ENCODE peak calls at places on chromosomes 11 and 22, in four cellular contexts. One of them, this sample, is unnamed. For H3K27me3, the result is how much of the 10 kb centered on the place peaks cover.

GRCh38 chr22:37331034-37331428 is 48.7 kb downstream of the CYTH4 start:
- DNase-seq in breast epithelium: no peak
- DNase-seq in heart right ventricle: no peak
- DNase-seq in cardiac muscle cell: peak
- DNase-seq in this sample: no peak

GRCh38 chr11:62702241-62702640 is 5.0 kb downstream of the BSCL2 start:
- DNase-seq in breast epithelium: no peak
- DNase-seq in heart right ventricle: no peak
- DNase-seq in cardiac muscle cell: no peak
- DNase-seq in this sample: no peak

GRCh38 chr11:2298795-2299747 is 2.6 kb downstream of the C11orf21 start:
- DNase-seq in breast epithelium: peak
- DNase-seq in heart right ventricle: no peak
- DNase-seq in cardiac muscle cell: peak
- DNase-seq in this sample: no peak

GRCh38 chr22:27732841-27733240 is 68.7 kb downstream of the MN1 start:
- DNase-seq in breast epithelium: no peak
- DNase-seq in heart right ventricle: no peak
- DNase-seq in cardiac muscle cell: no peak
- DNase-seq in this sample: no peak

GRCh38 chr11:24509114-24509513 is 12.3 kb downstream of the LUZP2 start:
- DNase-seq in breast epithelium: no peak
- DNase-seq in heart right ventricle: no peak
- DNase-seq in cardiac muscle cell: peak
- DNase-seq in this sample: no peak

GRCh38 chr11:70394211-70394950 is 3.9 kb upstream of the CTTN start:
- DNase-seq in breast epithelium: no peak
- DNase-seq in heart right ventricle: no peak
- DNase-seq in cardiac muscle cell: no peak
- DNase-seq in this sample: no peak

GRCh38 chr11:108286369-108286768 is 63.5 kb downstream of the ATM start:
- DNase-seq in breast epithelium: no peak
- DNase-seq in heart right ventricle: no peak
- DNase-seq in cardiac muscle cell: no peak
- DNase-seq in this sample: no peak

GRCh38 chr11:93267383-93267782 is 63.2 kb upstream of the DEUP1 start:
- DNase-seq in breast epithelium: no peak
- DNase-seq in heart right ventricle: no peak
- DNase-seq in cardiac muscle cell: no peak
- DNase-seq in this sample: no peak

GRCh38 chr11:47592970-47593369 is 1.2 kb downstream of the C1QTNF4 start:
- DNase-seq in breast epithelium: no peak
- DNase-seq in heart right ventricle: no peak
- DNase-seq in cardiac muscle cell: no peak
- DNase-seq in this sample: no peak

GRCh38 chr22:40181323-40181722 is 3.6 kb downstream of the TNRC6B start:
- DNase-seq in breast epithelium: no peak
- DNase-seq in heart right ventricle: no peak
- DNase-seq in cardiac muscle cell: no peak
- DNase-seq in this sample: no peak

GRCh38 chr11:73176145-73176891 is 34.2 kb upstream of the FCHSD2 start:
- DNase-seq in breast epithelium: no peak
- DNase-seq in heart right ventricle: no peak
- DNase-seq in cardiac muscle cell: no peak
- DNase-seq in this sample: no peak

GRCh38 chr11:54930930-54931329 is 224.3 kb downstream of the OR4A5 start:
- DNase-seq in breast epithelium: no peak
- DNase-seq in heart right ventricle: no peak
- DNase-seq in cardiac muscle cell: no peak
- DNase-seq in this sample: no peak

GRCh38 chr11:33272338-33273107 is 15.3 kb downstream of the HIPK3 start:
- DNase-seq in breast epithelium: no peak
- DNase-seq in heart right ventricle: no peak
- DNase-seq in cardiac muscle cell: no peak
- DNase-seq in this sample: no peak

GRCh38 chr11:111357150-111358037 is 21.7 kb downstream of the POU2AF1 start:
- DNase-seq in breast epithelium: no peak
- DNase-seq in heart right ventricle: no peak
- DNase-seq in cardiac muscle cell: no peak
- DNase-seq in this sample: no peak

GRCh38 chr11:71268706-71269321 is 16.4 kb upstream of the SHANK2 start:
- DNase-seq in breast epithelium: no peak
- DNase-seq in heart right ventricle: no peak
- DNase-seq in cardiac muscle cell: no peak
- DNase-seq in this sample: no peak

GRCh38 chr11:98965775-98966174 is 55.0 kb upstream of the CNTN5 start:
- DNase-seq in breast epithelium: no peak
- DNase-seq in heart right ventricle: no peak
- DNase-seq in cardiac muscle cell: no peak
- DNase-seq in this sample: no peak

GRCh38 chr11:104161751-104162450 is 2.0 kb downstream of the PDGFD start:
- DNase-seq in breast epithelium: no peak
- DNase-seq in heart right ventricle: no peak
- DNase-seq in cardiac muscle cell: peak
- DNase-seq in this sample: no peak

GRCh38 chr11:94706211-94706610 is 61.9 kb upstream of the AMOTL1 start:
- DNase-seq in breast epithelium: peak
- DNase-seq in heart right ventricle: peak
- DNase-seq in cardiac muscle cell: no peak
- DNase-seq in this sample: peak

GRCh38 chr11:72704783-72705287 is 30.6 kb upstream of the PDE2A start:
- DNase-seq in breast epithelium: no peak
- DNase-seq in heart right ventricle: no peak
- DNase-seq in cardiac muscle cell: no peak
- DNase-seq in this sample: no peak

GRCh38 chr11:40280161-40281054 is 1179.0 kb downstream of the LRRC4C start:
- DNase-seq in breast epithelium: peak
- DNase-seq in heart right ventricle: no peak
- DNase-seq in cardiac muscle cell: no peak
- DNase-seq in this sample: no peak

GRCh38 chr22:19827341-19828034 is 27.2 kb downstream of the GNB1L start:
- DNase-seq in breast epithelium: no peak
- DNase-seq in heart right ventricle: no peak
- DNase-seq in cardiac muscle cell: no peak
- DNase-seq in this sample: no peak

GRCh38 chr22:37169947-37170688 is 17.9 kb downstream of the C1QTNF6 start:
- DNase-seq in breast epithelium: no peak
- DNase-seq in heart right ventricle: no peak
- DNase-seq in cardiac muscle cell: no peak
- DNase-seq in this sample: no peak

GRCh38 chr11:67649634-67650540 is 643 bp downstream of the ACY3 start:
- DNase-seq in breast epithelium: no peak
- DNase-seq in heart right ventricle: no peak
- DNase-seq in cardiac muscle cell: no peak
- DNase-seq in this sample: no peak
- H3K4me3 ChIP-seq in breast epithelium: peak
- H3K4me3 ChIP-seq in heart right ventricle: peak
- H3K4me3 ChIP-seq in cardiac muscle cell: no peak
- H3K4me3 ChIP-seq in this sample: peak

DNA sequence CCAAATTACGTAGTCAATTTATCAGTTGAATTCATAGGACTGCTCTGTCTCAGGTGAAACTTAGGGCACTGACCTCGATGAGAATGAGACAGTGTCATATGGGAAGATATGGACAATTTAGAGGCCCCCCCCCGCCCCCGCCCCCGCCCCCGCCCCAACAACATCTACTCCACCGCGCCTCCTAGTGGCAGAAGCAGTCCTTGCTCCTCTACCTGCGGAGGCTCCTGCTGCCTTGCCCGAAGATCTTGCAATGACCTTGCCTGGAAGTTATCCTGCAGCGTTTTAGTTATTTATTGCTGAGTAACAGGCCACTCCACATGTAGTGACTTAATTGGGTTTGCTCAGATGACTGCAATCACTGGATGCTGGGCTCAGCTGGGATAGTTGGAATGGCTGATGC is 15.1 kb downstream of the SERPINH1 start:
- DNase-seq in breast epithelium: no peak
- DNase-seq in heart right ventricle: peak
- DNase-seq in cardiac muscle cell: no peak
- DNase-seq in this sample: no peak
- TF ChIP-seq CTCF in breast epithelium: no peak
- TF ChIP-seq CTCF in heart right ventricle: peak
- TF ChIP-seq CTCF in cardiac muscle cell: peak
- TF ChIP-seq CTCF in this sample: peak

DNA sequence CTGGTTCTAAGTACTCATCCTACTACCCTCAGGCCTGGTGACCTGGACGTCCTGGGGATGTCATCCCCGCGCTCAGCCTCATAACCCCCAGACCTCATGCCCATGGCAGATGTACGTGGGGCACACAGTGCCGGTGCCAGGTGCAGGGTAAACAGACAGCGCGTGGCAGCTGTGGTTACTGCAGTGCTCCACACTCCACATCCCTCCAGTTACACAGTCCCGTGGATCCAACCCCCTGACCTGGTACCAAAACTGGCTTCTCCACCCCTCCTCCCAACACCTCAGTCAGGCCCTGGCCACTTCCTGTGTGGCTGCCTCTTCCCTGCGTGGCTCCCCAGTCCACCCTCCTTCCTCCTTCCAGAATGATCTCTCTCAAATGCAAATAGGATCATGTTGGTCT is 95.2 kb downstream of the DSCAML1 start:
- DNase-seq in breast epithelium: no peak
- DNase-seq in heart right ventricle: no peak
- DNase-seq in cardiac muscle cell: no peak
- DNase-seq in this sample: no peak
- H3K27me3 ChIP-seq in breast epithelium: under half
- H3K27me3 ChIP-seq in heart right ventricle: under half
- H3K27me3 ChIP-seq in cardiac muscle cell: under half
- H3K27me3 ChIP-seq in this sample: under half

GRCh38 chr11:9688716-9689511 is 25.0 kb downstream of the SWAP70 start:
- DNase-seq in breast epithelium: no peak
- DNase-seq in heart right ventricle: peak
- DNase-seq in cardiac muscle cell: peak
- DNase-seq in this sample: peak
- H3K4me3 ChIP-seq in breast epithelium: no peak
- H3K4me3 ChIP-seq in heart right ventricle: no peak
- H3K4me3 ChIP-seq in cardiac muscle cell: no peak
- H3K4me3 ChIP-seq in this sample: no peak

DNA sequence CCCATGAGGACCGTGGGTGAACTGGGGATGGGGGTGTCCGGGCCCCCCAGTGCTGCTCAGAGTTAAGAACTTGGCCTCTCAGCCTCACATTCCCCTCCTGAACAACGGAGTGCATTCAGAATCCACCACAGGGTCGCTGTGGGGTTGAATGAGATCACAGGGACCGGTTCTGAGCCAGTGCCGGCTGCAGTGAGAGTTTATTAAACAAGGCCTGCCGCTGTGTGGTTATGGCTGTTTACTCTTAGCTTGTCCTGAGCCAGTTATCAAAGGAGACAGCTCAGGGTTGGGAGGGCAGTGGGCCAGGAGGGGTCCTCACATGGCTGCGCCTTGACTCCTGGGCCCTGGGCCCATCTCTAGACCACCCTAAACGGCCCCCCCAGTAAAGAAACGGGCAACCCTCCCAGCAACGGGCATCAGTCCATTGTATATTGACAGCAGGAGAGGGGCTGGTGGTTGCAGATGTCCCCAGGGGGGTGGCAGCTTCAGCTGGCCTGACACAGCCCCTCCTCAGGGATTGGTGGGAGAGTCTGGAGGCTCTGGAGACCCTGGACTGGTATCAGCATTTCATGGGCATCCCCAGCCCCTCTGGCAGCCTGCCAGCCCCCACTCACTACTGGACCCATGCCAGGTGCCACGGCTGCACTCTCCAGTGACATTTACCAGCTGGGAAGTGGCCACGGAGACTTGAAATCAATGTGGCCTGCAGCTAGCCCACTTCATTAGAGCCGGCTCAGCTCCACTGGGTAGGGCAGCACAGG is 15.1 kb upstream of the CABP7 start:
- DNase-seq in breast epithelium: no peak
- DNase-seq in heart right ventricle: no peak
- DNase-seq in cardiac muscle cell: peak
- DNase-seq in this sample: no peak
- TF ChIP-seq CTCF in breast epithelium: no peak
- TF ChIP-seq CTCF in heart right ventricle: no peak
- TF ChIP-seq CTCF in cardiac muscle cell: no peak
- TF ChIP-seq CTCF in this sample: no peak

GRCh38 chr11:64743591-64744543 is at the start of gene RASGRP2:
- DNase-seq in breast epithelium: peak
- DNase-seq in heart right ventricle: peak
- DNase-seq in cardiac muscle cell: peak
- DNase-seq in this sample: no peak
- H3K27me3 ChIP-seq in breast epithelium: under half
- H3K27me3 ChIP-seq in heart right ventricle: under half
- H3K27me3 ChIP-seq in cardiac muscle cell: under half
- H3K27me3 ChIP-seq in this sample: half or more

DNA sequence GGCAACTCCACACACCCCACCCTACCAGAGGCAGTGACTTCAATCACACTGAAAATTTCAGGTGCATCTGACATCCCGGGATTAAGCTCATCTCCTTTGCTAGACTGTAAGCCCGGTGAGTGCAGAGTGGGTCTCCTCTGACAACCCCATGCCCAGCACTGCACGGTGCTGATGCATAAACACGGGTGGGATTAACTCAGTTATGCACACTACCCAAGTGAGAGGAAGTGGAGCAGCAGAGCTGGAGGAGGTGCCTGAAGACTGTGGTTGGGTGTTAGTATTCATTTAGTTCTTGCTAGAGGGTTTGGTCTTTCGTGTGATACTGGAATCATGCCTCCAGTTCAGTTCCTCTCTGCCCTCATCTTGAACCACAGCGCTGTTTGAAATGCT is 6.5 kb downstream of the ARSA start:
- DNase-seq in breast epithelium: no peak
- DNase-seq in heart right ventricle: no peak
- DNase-seq in cardiac muscle cell: no peak
- DNase-seq in this sample: no peak
- H3K4me3 ChIP-seq in breast epithelium: peak
- H3K4me3 ChIP-seq in heart right ventricle: no peak
- H3K4me3 ChIP-seq in cardiac muscle cell: peak
- H3K4me3 ChIP-seq in this sample: peak

GRCh38 chr11:58134151-58134550 is 8.8 kb upstream of the OR9I1 start:
- DNase-seq in breast epithelium: no peak
- DNase-seq in heart right ventricle: no peak
- DNase-seq in cardiac muscle cell: no peak
- DNase-seq in this sample: no peak

GRCh38 chr11:58133329-58134076 is 8.2 kb upstream of the OR9I1 start:
- DNase-seq in breast epithelium: no peak
- DNase-seq in heart right ventricle: no peak
- DNase-seq in cardiac muscle cell: no peak
- DNase-seq in this sample: no peak

GRCh38 chr11:58135171-58135570 is 9.8 kb upstream of the OR9I1 start:
- DNase-seq in breast epithelium: no peak
- DNase-seq in heart right ventricle: no peak
- DNase-seq in cardiac muscle cell: no peak
- DNase-seq in this sample: no peak
- TF ChIP-seq CTCF in breast epithelium: no peak
- TF ChIP-seq CTCF in heart right ventricle: no peak
- TF ChIP-seq CTCF in cardiac muscle cell: no peak
- TF ChIP-seq CTCF in this sample: no peak